ENCODE peak calls at places on chromosomes 11 and 22, in four cellular contexts. D is A549, M is transverse colon, C is mammary epithelial cell. O is an unnamed sample. For H3K4me1, the result is how much of the 10 kb centered on the place peaks cover.

GRCh38 chr22:25774575-25775026 is 32.6 kb downstream of the MYO18B start:
- DNase-seq in D (no peak), M (no peak), C (no peak), O (no peak)

GRCh38 chr22:39311592-39312400 is 7.6 kb downstream of the RPL3 start:
- DNase-seq in D (no peak), M (no peak), C (no peak), O (no peak)

GRCh38 chr11:125258626-125259025 is 94.1 kb downstream of the PKNOX2 start:
- DNase-seq in D (no peak), M (no peak), C (no peak), O (no peak)

GRCh38 chr11:14622241-14622954 is 21.2 kb upstream of the PDE3B start:
- DNase-seq in D (no peak), M (no peak), C (no peak), O (no peak)

GRCh38 chr11:35235944-35236666 is 97.1 kb downstream of the CD44 start:
- DNase-seq in D (peak), M (peak), C (peak), O (peak)

GRCh38 chr11:70481625-70482528 is 83.5 kb downstream of the CTTN start:
- DNase-seq in D (peak), M (peak), C (peak), O (no peak)

GRCh38 chr11:80990885-80991284 is 1550.1 kb upstream of the TENM4 start:
- DNase-seq in D (no peak), M (no peak), C (no peak), O (no peak)

GRCh38 chr11:114026355-114026754 is 33.2 kb upstream of the ZBTB16 start:
- DNase-seq in D (no peak), M (no peak), C (no peak), O (no peak)

GRCh38 chr22:27961680-27962079 is 42.6 kb upstream of the PITPNB start:
- DNase-seq in D (no peak), M (no peak), C (no peak), O (no peak)

GRCh38 chr11:8293171-8293570 is 29.5 kb upstream of the LMO1 start:
- DNase-seq in D (no peak), M (no peak), C (no peak), O (no peak)

GRCh38 chr11:75453916-75454655 is 21.1 kb upstream of the KLHL35 start:
- DNase-seq in D (no peak), M (no peak), C (no peak), O (no peak)

GRCh38 chr11:60981515-60981914 is 10.0 kb downstream of the CD6 start:
- DNase-seq in D (no peak), M (no peak), C (no peak), O (no peak)

GRCh38 chr11:60974726-60975125 is 3.2 kb downstream of the CD6 start:
- DNase-seq in D (no peak), M (no peak), C (no peak), O (no peak)

GRCh38 chr11:60977224-60977623 is 5.7 kb downstream of the CD6 start:
- DNase-seq in D (no peak), M (no peak), C (no peak), O (no peak)

GRCh38 chr11:60982184-60982583 is 10.7 kb downstream of the CD6 start:
- DNase-seq in D (no peak), M (no peak), C (no peak), O (no peak)

DNA sequence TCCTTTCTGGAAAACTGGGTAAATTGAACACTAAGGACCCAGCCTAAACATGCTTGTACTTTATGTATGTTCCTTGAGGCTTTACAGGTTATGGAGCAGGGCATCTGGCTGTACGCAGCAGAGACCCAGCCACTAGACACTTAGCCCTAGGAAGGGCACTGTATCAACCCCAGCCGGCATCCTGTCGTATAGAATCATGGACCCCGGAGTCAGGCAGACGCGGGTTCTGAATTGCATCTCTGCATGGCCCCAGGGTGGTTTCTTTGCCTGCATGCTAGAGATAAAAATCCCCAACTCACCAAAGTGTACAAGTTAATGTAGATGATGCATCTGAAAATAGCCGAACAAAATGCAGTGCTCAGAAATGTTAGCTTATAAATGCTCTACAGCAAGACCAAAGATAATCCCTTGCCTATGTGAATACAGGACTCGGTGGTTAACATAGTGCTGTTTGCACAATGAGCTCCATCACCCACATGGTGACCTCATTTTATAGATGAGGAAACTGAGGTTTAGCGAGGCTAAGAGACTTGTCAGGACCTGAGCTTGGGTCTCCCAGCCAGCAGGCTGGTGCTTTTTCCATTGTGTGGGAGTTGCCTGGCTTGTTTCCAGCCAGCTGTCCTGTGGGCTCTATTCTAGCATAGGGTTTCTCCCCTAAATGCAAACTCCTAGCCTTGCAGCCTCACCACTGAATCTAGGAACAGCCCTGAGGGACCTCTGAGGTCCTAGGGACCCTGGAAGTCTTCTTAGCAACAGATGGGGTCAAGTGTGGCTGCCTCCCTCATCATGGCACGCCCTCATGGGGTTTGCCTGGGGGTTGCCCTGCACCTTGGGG is 7.3 kb downstream of the CD6 start:
- DNase-seq in D (no peak), M (no peak), C (peak), O (peak)
- H3K4me1 ChIP-seq in D (under half), M (under half), C (under half), O (under half)

GRCh38 chr11:96293109-96293508 is 49.9 kb downstream of the MAML2 start:
- DNase-seq in D (no peak), M (no peak), C (no peak), O (no peak)
- H3K4me1 ChIP-seq in D (under half), M (half or more), C (under half), O (under half)

GRCh38 chr11:33325456-33325855 is 68.3 kb downstream of the HIPK3 start:
- DNase-seq in D (no peak), M (no peak), C (no peak), O (no peak)

GRCh38 chr11:33320814-33321330 is 63.7 kb downstream of the HIPK3 start:
- DNase-seq in D (no peak), M (no peak), C (no peak), O (no peak)

GRCh38 chr11:33323421-33323820 is 66.2 kb downstream of the HIPK3 start:
- DNase-seq in D (no peak), M (no peak), C (no peak), O (no peak)

GRCh38 chr11:33321483-33321882 is 64.3 kb downstream of the HIPK3 start:
- DNase-seq in D (no peak), M (no peak), C (no peak), O (no peak)

GRCh38 chr11:33324211-33324985 is 67.2 kb downstream of the HIPK3 start:
- DNase-seq in D (no peak), M (no peak), C (no peak), O (no peak)
- H3K4me1 ChIP-seq in D (under half), M (half or more), C (under half), O (under half)

GRCh38 chr11:64848214-64848778 is 3.8 kb upstream of the CDC42BPG start:
- DNase-seq in D (no peak), M (no peak), C (no peak), O (no peak)
- H3K4me1 ChIP-seq in D (half or more), M (half or more), C (under half), O (under half)

GRCh38 chr22:37508431-37508963 is 10.7 kb downstream of the CARD10 start:
- DNase-seq in D (no peak), M (no peak), C (no peak), O (no peak)
- H3K4me1 ChIP-seq in D (half or more), M (half or more), C (half or more), O (under half)

GRCh38 chr11:27458182-27458581 is 14.4 kb downstream of the LGR4 start:
- DNase-seq in D (no peak), M (no peak), C (no peak), O (no peak)

GRCh38 chr11:27460158-27460565 is 12.4 kb downstream of the LGR4 start:
- DNase-seq in D (no peak), M (no peak), C (no peak), O (no peak)

GRCh38 chr11:27456802-27457329 is 15.7 kb downstream of the LGR4 start:
- DNase-seq in D (no peak), M (no peak), C (no peak), O (no peak)

GRCh38 chr11:27460571-27460970 is 12.0 kb downstream of the LGR4 start:
- DNase-seq in D (no peak), M (no peak), C (no peak), O (no peak)

GRCh38 chr11:27459191-27459590 is 13.4 kb downstream of the LGR4 start:
- DNase-seq in D (no peak), M (no peak), C (no peak), O (no peak)
- H3K4me1 ChIP-seq in D (half or more), M (under half), C (under half), O (under half)

GRCh38 chr22:43158778-43159483 is 7.6 kb downstream of the TSPO start:
- DNase-seq in D (no peak), M (peak), C (no peak), O (no peak)
- H3K4me1 ChIP-seq in D (under half), M (half or more), C (under half), O (under half)

DNA sequence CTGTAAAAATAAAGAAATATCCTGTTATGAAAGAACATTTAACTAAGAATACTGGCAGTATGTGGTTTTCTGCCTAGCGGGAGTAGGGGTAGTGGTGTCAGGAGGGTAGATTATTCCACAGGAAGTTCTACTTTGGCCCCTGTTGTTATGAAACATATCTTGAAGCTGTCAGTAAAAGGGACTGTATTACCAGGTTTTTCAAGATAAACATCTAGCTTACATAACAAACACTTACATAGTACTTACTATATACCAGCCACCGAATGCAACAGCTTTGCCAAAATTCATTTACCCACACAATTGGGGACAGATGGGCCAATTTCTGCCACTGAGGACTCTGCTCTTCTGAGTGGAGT is 3.7 kb downstream of the TMEM123 start:
- DNase-seq in D (no peak), M (no peak), C (no peak), O (no peak)
- H3K4me1 ChIP-seq in D (half or more), M (under half), C (under half), O (under half)

GRCh38 chr11:73833067-73833466 is 43.6 kb downstream of the COA4 start:
- DNase-seq in D (no peak), M (no peak), C (no peak), O (peak)

GRCh38 chr11:73839123-73839457 is 37.6 kb downstream of the COA4 start:
- DNase-seq in D (no peak), M (no peak), C (no peak), O (no peak)

GRCh38 chr11:73838443-73839122 is 38.1 kb downstream of the COA4 start:
- DNase-seq in D (no peak), M (no peak), C (peak), O (no peak)
- H3K4me1 ChIP-seq in D (under half), M (under half), C (under half), O (under half)

GRCh38 chr11:120188371-120188770 is 22.5 kb upstream of the OAF start:
- DNase-seq in D (no peak), M (no peak), C (no peak), O (no peak)
- H3K4me1 ChIP-seq in D (under half), M (half or more), C (under half), O (under half)

O was measured in foreskin keratinocyte.